ENCODE peak calls at places on chromosome 5, in six cellular contexts. I, D, R, M, Q and T are unnamed samples.

GRCh38 chr5:172379481-172379880 is 74.8 kb downstream of the SH3PXD2B start:
- DNase-seq in M (no peak), R (peak; percentile 18), D (no peak), Q (no peak), I (no peak), T (no peak)

GRCh38 chr5:68494771-68495170 is 279.2 kb downstream of the PIK3R1 start:
- DNase-seq in I (no peak), M (no peak), R (no peak), Q (no peak), D (no peak), T (no peak)

GRCh38 chr5:38719916-38720315 is 125.9 kb upstream of the OSMR start:
- DNase-seq in D (peak; percentile 82), Q (peak; percentile 83), R (peak; percentile 56), M (peak; percentile 50), I (no peak), T (peak; percentile 12)

GRCh38 chr5:125410501-125411162 is 664.2 kb upstream of the ZNF608 start:
- DNase-seq in Q (peak; percentile 30), M (peak; percentile 83), I (no peak), R (peak; percentile 46), D (no peak), T (peak; percentile 49)

GRCh38 chr5:1008451-1009358 is at the start of gene NKD2:
- DNase-seq in R (peak; percentile 38), M (no peak), D (no peak), I (peak; percentile 66), Q (no peak), T (peak; percentile 49)

GRCh38 chr5:149759563-149759962 is 29.5 kb downstream of the PPARGC1B start:
- DNase-seq in R (no peak), Q (no peak), M (no peak), D (no peak), I (no peak), T (no peak)

GRCh38 chr5:135294793-135295192 is 104.2 kb downstream of the MACROH2A1 start:
- DNase-seq in D (no peak), M (no peak), Q (no peak), I (no peak), R (no peak), T (no peak)

GRCh38 chr5:59126665-59127354 is 543.9 kb downstream of the RAB3C start:
- DNase-seq in I (no peak), R (no peak), D (no peak), M (no peak), Q (peak; percentile 7), T (no peak)

GRCh38 chr5:172525633-172526360 is 71.5 kb upstream of the SH3PXD2B start:
- DNase-seq in I (no peak), D (no peak), R (no peak), M (no peak), Q (no peak), T (no peak)

GRCh38 chr5:14216902-14217301 is 73.8 kb downstream of the TRIO start:
- DNase-seq in I (peak; percentile 44), Q (no peak), R (no peak), M (no peak), D (no peak), T (no peak)

GRCh38 chr5:1014346-1014745 is 5.7 kb downstream of the NKD2 start:
- DNase-seq in Q (no peak), I (no peak), M (no peak), D (no peak), R (no peak), T (no peak)

GRCh38 chr5:98414938-98415337 is 358.5 kb upstream of the RGMB start:
- DNase-seq in Q (peak; percentile 100), M (peak; percentile 95), I (no peak), R (peak; percentile 96), D (no peak), T (peak; percentile 75)

GRCh38 chr5:123756325-123756664 is 244.3 kb downstream of the CSNK1G3 start:
- DNase-seq in I (no peak), R (no peak), Q (no peak), D (no peak), M (no peak), T (no peak)

GRCh38 chr5:177098103-177098771 is 11.5 kb downstream of the FGFR4 start:
- DNase-seq in R (no peak), D (no peak), I (no peak), M (no peak), Q (no peak), T (no peak)

GRCh38 chr5:38515648-38516047 is 40.8 kb downstream of the LIFR start:
- DNase-seq in I (no peak), D (no peak), Q (peak; percentile 27), R (peak; percentile 42), M (peak; percentile 45), T (peak; percentile 33)

GRCh38 chr5:154242442-154242841 is 51.9 kb downstream of the GALNT10 start:
- DNase-seq in Q (no peak), I (no peak), D (no peak), R (no peak), M (no peak), T (no peak)

GRCh38 chr5:142720561-142721275 is 34.8 kb upstream of the FGF1 start:
- DNase-seq in M (peak; percentile 99), I (no peak), R (peak; percentile 79), D (no peak), Q (no peak), T (peak; percentile 96)

GRCh38 chr5:93307557-93307956 is 273.5 kb downstream of the NR2F1-AS1 start:
- DNase-seq in D (no peak), Q (peak; percentile 15), I (no peak), R (peak; percentile 98), M (peak; percentile 44), T (peak; percentile 74)

GRCh38 chr5:84248013-84248412 is 136.7 kb downstream of the EDIL3 start:
- DNase-seq in I (no peak), M (no peak), Q (no peak), D (no peak), R (peak; percentile 70), T (no peak)

GRCh38 chr5:81420039-81420667 is 26.2 kb upstream of the ACOT12 start:
- DNase-seq in D (peak; percentile 93), Q (peak; percentile 89), R (peak; percentile 89), I (no peak), M (peak; percentile 90), T (peak; percentile 81)

GRCh38 chr5:124819201-124819600 is 72.8 kb upstream of the ZNF608 start:
- DNase-seq in D (no peak), R (no peak), I (no peak), M (peak; percentile 68), Q (no peak), T (no peak)

GRCh38 chr5:72746736-72747135 is 69.7 kb upstream of the TNPO1 start:
- DNase-seq in D (no peak), I (no peak), R (no peak), M (no peak), Q (no peak), T (no peak)

GRCh38 chr5:151696470-151697061 is 9.9 kb upstream of the SPARC start:
- DNase-seq in M (peak; percentile 34), R (no peak), I (peak; percentile 34), Q (peak; percentile 96), D (peak; percentile 97), T (no peak)

GRCh38 chr5:78758169-78758839 is 109.7 kb upstream of the LHFPL2 start:
- DNase-seq in M (no peak), D (no peak), I (no peak), Q (no peak), R (no peak), T (no peak)

GRCh38 chr5:78757269-78758053 is 108.9 kb upstream of the LHFPL2 start:
- DNase-seq in I (no peak), M (peak; percentile 19), Q (peak; percentile 27), D (peak; percentile 48), R (peak; percentile 43), T (no peak)

GRCh38 chr5:78763659-78764189 is 115.2 kb upstream of the LHFPL2 start:
- DNase-seq in R (no peak), Q (no peak), I (no peak), D (no peak), M (no peak), T (no peak)

GRCh38 chr5:78761831-78762230 is 113.3 kb upstream of the LHFPL2 start:
- DNase-seq in I (no peak), D (no peak), R (no peak), Q (no peak), M (no peak), T (no peak)

DNA sequence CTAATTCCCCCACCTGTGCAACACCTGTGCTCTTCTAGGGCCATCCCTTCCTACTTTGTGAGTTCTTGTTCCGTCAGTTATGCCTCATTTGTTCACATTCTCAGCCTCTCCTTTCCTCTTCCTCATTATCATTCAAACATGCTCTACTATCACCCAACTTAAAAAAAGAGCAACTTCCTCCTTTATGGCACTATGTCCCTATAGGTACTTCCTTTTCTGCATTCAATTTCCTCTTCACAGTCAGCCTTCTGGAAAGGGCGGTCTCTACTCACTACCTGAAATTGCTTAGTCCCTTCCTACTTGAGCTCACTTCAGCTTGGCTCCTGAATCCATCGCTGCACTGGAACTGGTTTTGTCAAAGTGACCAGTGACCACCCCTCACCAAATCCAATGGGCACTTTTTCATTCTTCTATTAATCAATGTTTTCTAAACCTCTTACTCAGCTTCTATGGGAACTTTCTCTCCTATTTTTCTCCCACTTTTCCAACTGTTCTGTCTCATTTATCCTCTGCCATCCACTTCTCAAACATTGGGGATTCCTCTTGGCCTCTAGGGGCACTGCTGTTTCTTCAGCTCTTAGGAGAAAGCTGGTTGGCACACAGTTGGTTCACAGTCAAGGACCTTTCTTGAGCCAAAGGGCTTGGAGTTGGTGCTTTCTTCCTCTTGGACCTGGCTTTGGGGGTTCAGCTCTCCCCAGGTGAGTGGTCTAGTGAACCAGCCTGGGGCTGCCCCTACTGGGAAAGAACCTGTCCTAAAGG is 112.0 kb upstream of the LHFPL2 start:
- DNase-seq in I (no peak), D (no peak), Q (no peak), R (no peak), M (no peak), T (no peak)
- TF ChIP-seq CTCF in I (no peak), D (peak; percentile 24), Q (peak; percentile 66), R (peak; percentile 50), M (peak; percentile 32), T (no peak)

DNA sequence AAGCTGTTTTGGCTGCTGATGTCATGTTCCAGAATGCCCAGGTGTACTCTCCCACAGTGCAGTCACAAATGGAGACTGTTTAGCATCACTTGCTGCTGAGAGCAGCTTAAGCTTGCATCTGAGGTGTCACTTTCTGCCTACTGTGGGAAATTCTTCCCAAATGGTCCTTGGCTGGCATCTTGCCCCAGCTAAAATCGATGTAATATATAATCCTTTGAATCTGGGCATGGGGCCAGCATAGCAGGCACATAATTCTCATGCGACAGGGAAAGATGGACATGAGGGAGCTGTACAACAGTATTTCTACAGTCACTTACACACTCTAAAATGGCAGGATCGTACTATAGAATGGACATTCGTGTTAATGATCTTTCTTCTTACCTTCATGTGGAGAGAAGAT is 144.3 kb downstream of the MACIR start:
- DNase-seq in Q (no peak), R (peak; percentile 32), I (no peak), D (no peak), M (no peak), T (no peak)
- TF ChIP-seq CTCF in Q (no peak), R (no peak), I (no peak), D (no peak), M (no peak), T (no peak)

GRCh38 chr5:52787600-52788504 is at the start of the genes ITGA1 and PELO:
- DNase-seq in D (no peak), I (peak; percentile 77), R (peak; percentile 62), M (peak; percentile 63), Q (peak; percentile 79), T (peak; percentile 88)
- TF ChIP-seq CTCF in D (no peak), I (no peak), R (peak; percentile 39), M (no peak), Q (peak; percentile 68), T (peak; percentile 37)

DNA sequence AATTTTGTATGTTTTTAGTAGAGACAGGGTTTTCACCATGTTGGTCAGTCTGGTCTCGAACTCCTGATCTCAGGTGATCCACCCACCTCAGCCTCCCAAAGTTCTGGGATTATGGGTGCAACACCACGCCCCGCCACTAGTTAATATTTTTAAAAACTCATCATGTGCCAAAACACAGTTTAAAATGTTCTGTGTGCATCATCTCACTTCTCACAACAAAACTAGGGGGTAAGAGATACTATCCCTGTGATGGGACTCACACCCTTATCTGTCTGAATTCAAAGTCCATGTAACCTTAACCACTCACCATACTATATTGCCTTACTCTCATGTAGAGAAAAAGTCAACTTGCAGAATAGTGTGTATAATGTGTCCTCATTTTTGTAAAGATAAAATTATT is 2.6 kb downstream of the PKD2L2 start:
- DNase-seq in M (no peak), I (no peak), D (no peak), R (no peak), Q (no peak), T (no peak)
- TF ChIP-seq CTCF in M (peak; percentile 7), I (peak; percentile 21), D (no peak), R (no peak), Q (peak; percentile 66), T (peak; percentile 24)